ENCODE peak calls at places on chromosomes 1 and 21, in four cellular contexts. J is HCT116, G is H1, R is K562. U is an unnamed sample.

GRCh38 chr1:59674605-59675004 is 140.1 kb upstream of the HOOK1 start:
- DNase-seq in G (no peak), J (no peak), R (no peak), U (no peak)

GRCh38 chr1:64826991-64827390 is 82.1 kb downstream of the RAVER2 start:
- DNase-seq in G (no peak), J (no peak), R (no peak), U (no peak)

GRCh38 chr1:64038119-64038518 is 165.3 kb upstream of the UBE2U start:
- DNase-seq in G (no peak), R (no peak), J (no peak), U (no peak)

GRCh38 chr1:233033366-233033765 is 83.0 kb downstream of the NTPCR start:
- DNase-seq in R (no peak), G (no peak), J (no peak), U (no peak)

GRCh38 chr1:80375662-80376061 is 1369.1 kb upstream of the ADGRL4 start:
- DNase-seq in G (no peak), J (no peak), R (no peak), U (no peak)

GRCh38 chr1:154578058-154578418 is 10.5 kb downstream of the CHRNB2 start:
- DNase-seq in J (no peak), R (no peak), G (no peak), U (no peak)

GRCh38 chr1:3898994-3899775 is 887 bp downstream of the C1orf174 start:
- DNase-seq in R (peak), G (no peak), J (no peak), U (no peak)

GRCh38 chr1:71072273-71072672 is 8.6 kb downstream of the ZRANB2 start:
- DNase-seq in J (no peak), G (no peak), R (no peak), U (no peak)

GRCh38 chr21:29521872-29522271 is 223.2 kb downstream of the BACH1 start:
- DNase-seq in G (no peak), R (no peak), J (no peak), U (no peak)

GRCh38 chr1:46489638-46490602 is at the start of gene DMBX1:
- DNase-seq in G (peak), J (peak), R (peak), U (no peak)

GRCh38 chr1:6358757-6359567 is 34.6 kb downstream of the ACOT7 start:
- DNase-seq in R (no peak), G (no peak), J (no peak), U (no peak)

GRCh38 chr1:245871881-245872280 is 635.2 kb downstream of the SMYD3 start:
- DNase-seq in J (no peak), G (no peak), R (no peak), U (no peak)

GRCh38 chr21:23131177-23131576 is 2133.0 kb downstream of the NCAM2 start:
- DNase-seq in R (peak), G (no peak), J (no peak), U (no peak)

GRCh38 chr21:28339403-28339802 is 653.3 kb downstream of the LTN1 start:
- DNase-seq in J (no peak), R (no peak), G (no peak), U (no peak)

GRCh38 chr1:217274416-217274815 is 356.5 kb downstream of the GPATCH2 start:
- DNase-seq in R (no peak), G (no peak), J (no peak), U (no peak)

DNA sequence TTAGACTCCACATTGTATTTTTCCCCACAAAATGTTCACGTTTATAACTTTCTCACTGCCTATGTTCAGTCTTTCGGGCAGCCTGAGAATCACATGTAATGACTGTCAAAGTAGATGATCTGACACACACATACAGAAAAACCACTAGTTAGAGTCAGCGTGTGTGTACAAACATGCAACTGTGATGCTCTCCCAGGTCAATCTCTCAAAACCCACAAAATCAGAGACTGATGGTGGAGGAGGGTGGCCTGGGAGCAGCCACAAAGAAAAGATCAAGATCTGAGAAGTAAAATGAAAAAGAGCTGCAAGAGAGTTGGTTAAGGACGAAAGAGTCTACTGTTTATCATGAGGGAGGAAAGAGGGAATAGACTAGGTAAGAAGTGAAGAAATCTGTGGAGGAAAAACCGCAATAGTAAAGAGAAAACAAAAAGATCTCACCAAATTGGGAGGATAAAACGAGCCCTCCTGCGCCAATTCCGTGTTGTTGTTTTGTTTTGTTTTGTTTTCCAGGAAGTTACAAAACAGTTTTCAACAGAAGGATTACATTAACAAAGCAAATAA is 2.3 kb downstream of the EGLN1 start:
- DNase-seq in G (no peak), J (no peak), R (peak), U (no peak)
- TF ChIP-seq EZH2 in G (no peak), J (no peak), R (no peak), U (no peak)

GRCh38 chr1:15328785-15329480 is 80.8 kb upstream of the EFHD2 start:
- DNase-seq in J (no peak), R (peak), G (no peak), U (no peak)

GRCh38 chr1:15325375-15326085 is 78.5 kb downstream of the FHAD1 start:
- DNase-seq in J (no peak), G (no peak), R (no peak), U (no peak)

GRCh38 chr1:15328245-15328784 is 81.3 kb downstream of the FHAD1 start:
- DNase-seq in J (no peak), R (no peak), G (no peak), U (no peak)

GRCh38 chr1:15324867-15325335 is 77.9 kb downstream of the FHAD1 start:
- DNase-seq in R (no peak), J (no peak), G (no peak), U (no peak)

GRCh38 chr1:15326691-15327530 is 79.9 kb downstream of the FHAD1 start:
- DNase-seq in R (peak), G (no peak), J (no peak), U (no peak)
- TF ChIP-seq POLR2AphosphoS5 in R (no peak), G (no peak), J (no peak), U (no peak)

DNA sequence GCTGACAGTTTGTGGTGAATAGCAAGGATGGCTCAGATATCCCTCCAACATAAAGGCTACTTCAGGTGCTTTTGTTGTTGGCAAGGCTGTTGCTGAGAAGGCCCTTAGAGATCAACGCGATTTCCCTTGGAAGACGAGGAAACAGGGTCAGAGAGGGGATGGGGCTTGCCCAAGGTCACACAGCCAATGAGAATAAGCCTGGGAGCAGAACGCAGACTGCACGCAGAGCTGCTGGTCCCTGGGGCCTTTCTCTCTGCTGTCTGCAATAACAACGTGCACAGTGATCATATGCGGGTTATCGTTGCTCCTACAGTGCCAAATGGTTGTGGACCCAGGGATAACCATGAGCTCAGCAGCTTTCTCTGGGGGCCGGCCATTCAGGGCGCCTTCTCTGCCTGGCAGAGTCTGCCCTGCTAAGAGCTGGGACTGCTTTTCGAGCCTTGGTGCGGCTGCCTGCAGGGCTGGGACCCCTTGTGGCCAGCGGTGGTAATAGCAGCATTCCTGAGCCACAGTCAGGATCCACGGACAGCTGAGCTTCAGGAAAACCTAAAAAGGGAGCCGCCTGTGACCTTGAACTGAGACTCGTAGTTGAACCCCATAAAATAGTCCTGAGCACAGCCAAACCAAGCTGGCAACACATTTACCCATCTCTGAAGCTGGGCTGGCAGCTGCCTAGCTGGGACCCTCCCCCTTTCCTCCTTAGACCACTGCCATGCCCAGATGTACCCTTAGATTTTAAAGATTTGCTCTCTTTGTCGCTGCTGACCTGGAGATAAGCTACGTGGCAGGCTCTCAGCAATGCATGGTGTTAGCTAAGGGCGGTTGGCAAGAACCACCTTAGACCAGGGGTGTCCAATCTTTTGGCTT is 39.8 kb downstream of the HTR6 start:
- DNase-seq in J (peak), G (peak), R (peak), U (no peak)
- H3K9ac ChIP-seq in J (no peak), G (no peak), R (peak), U (no peak)

DNA sequence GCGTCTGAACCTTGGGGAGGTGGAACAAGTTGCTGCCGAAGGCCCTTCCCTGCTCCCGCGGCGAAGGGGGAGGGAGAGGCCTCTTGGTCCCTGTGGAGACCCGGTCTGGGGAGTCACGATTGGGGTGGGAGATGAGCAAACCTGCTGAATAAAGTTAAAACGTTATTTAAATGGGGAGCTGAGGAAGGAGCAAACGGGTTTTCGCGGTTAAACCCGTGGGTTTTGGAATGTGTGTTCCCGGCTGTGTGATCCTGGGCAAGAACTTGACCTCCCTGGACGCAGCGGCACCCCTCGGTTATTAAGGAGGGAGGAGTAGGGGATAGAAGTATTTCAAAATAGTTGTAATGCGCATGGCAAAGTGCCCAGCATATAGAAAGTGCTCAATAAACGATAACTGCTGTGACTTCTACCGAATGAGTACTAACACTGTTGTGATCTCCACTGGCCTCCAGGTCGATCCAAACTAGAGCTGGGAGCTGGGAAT is 3.4 kb downstream of the FAM110D start:
- DNase-seq in J (no peak), G (peak), R (no peak), U (no peak)
- TF ChIP-seq EZH2 in J (no peak), G (no peak), R (no peak), U (no peak)

DNA sequence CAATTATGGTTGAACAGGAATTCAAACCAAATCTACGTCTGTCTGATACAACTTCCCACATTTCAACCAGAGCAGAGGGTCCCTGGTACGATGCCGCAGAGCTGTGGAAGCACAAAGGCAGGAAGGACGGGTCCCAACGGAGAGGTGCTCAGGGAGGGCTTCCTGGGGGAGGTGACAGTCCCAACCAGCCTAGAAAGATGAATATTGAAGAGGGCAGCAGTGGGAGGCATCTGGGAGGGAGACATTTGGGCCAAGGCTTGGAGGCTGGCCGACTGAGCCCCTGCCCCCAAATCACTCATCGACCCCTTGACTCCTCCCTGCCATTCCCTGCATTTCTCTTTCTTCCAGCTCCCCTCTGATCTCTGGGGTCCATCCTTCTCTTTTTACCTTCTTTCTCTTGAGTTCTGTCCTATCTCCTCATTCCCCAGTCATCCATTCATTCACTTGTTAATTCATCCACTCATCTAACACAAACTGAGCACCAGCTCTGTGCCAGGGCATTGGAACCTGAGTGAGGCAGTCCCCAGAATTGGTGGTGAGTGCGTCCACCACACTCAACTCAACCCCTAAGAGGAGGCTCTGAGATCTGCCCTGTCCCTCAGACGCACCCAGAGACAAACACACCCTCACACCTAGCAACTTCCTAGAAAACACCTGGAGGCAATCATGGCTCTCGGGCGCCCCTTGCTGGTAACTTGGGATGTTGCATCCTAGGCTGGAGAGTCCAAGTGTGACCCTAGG is 13.2 kb upstream of the CELA3B start:
- DNase-seq in R (peak), J (peak), G (peak), U (no peak)
- TF ChIP-seq POLR2AphosphoS5 in R (no peak), J (no peak), G (no peak), U (no peak)

DNA sequence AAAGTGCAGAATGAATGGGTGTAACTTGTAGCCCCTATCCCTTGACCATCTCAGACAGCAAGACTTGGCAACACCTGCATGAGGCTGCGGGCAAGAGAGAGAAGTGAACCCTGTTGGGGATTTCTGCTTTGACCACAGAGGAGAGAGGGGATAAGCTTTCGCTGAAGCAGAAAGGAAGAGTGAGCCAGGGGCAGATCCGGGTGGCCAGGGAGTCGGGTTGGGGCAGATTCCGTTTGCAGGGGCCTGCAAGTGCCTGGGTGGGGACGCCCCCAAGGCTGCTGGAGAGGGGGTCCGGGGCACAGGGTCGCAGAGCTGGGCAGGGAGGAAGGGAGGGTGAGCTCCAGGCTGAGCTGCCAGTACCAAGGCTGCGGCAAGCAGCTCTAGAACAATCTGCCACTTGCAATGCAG is 25.3 kb upstream of the PIK3CD start:
- DNase-seq in J (no peak), G (peak), R (no peak), U (no peak)
- H3K9ac ChIP-seq in J (peak), G (no peak), R (peak), U (no peak)

GRCh38 chr21:42221581-42222345 is 2.8 kb downstream of the ABCG1 start:
- DNase-seq in J (no peak), G (no peak), R (no peak), U (no peak)

GRCh38 chr21:42216726-42217572 is 2.0 kb upstream of the ABCG1 start:
- DNase-seq in G (no peak), R (no peak), J (no peak), U (no peak)

GRCh38 chr21:42219606-42220137 is 732 bp downstream of the ABCG1 start:
- DNase-seq in G (peak), J (no peak), R (no peak), U (no peak)

GRCh38 chr21:42220138-42220701 is 1.3 kb downstream of the ABCG1 start:
- DNase-seq in J (no peak), R (peak), G (peak), U (peak)

GRCh38 chr21:42218836-42219605 is at the start of gene ABCG1:
- DNase-seq in R (no peak), G (peak), J (no peak), U (no peak)
- TF ChIP-seq EZH2 in R (no peak), G (no peak), J (no peak), U (no peak)

DNA sequence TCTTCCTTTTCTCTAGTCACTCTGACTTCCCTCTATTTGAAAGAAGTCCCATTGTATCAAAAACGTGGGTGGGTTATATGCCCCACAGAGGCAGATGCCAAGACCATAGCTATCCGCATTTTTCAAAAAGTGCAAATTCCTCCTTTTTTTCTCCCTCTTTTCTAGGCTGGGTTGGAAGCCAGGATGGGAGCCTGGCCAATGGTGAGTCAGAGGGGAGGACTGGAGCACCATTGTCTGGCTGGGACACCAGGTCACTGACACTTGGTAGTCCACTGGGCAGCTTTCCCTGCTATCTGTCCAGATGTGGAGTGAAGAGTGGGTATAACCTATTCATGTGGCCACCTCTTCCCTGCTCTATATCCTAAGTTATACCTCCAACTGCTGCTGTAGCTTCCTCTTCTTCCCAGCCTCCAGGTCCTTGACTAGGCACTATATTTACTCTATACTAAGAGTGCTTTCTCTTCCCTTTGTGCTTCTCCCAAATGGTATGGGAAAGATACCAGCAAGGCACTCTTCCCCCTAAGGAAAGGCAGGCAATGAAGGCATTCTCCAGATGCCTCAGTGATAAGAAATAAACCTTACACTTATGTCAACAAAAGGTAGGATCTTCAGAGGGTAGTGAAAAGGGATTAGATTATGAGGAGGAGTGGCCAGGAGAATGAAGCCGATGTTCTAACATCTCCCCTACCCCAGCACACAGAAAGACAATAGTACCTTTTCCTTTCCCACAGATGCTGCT is 12.9 kb downstream of the PI4KB start:
- DNase-seq in J (no peak), R (no peak), G (no peak), U (no peak)
- TF ChIP-seq POLR2AphosphoS5 in J (no peak), R (no peak), G (no peak), U (no peak)

GRCh38 chr1:72438270-72438669 is 155.9 kb upstream of the NEGR1 start:
- DNase-seq in G (no peak), R (no peak), J (no peak), U (no peak)
- H3K9ac ChIP-seq in G (no peak), R (no peak), J (no peak), U (no peak)

GRCh38 chr1:180235502-180236239 is 5.6 kb downstream of the LHX4 start:
- DNase-seq in R (no peak), J (no peak), G (peak), U (no peak)

GRCh38 chr1:180233191-180234011 is 3.3 kb downstream of the LHX4 start:
- DNase-seq in G (no peak), J (no peak), R (no peak), U (no peak)

GRCh38 chr1:180235077-180235501 is 5.0 kb downstream of the LHX4 start:
- DNase-seq in J (no peak), R (no peak), G (peak), U (no peak)

GRCh38 chr1:180232521-180233043 is 2.5 kb downstream of the LHX4 start:
- DNase-seq in R (no peak), G (no peak), J (no peak), U (no peak)

GRCh38 chr1:180234369-180235076 is 4.5 kb downstream of the LHX4 start:
- DNase-seq in G (peak), R (no peak), J (no peak), U (no peak)
- TF ChIP-seq EZH2 in G (no peak), R (no peak), J (no peak), U (no peak)